ENCODE peak calls at places on chromosomes 5 and 9, in six cellular contexts. One of them, this sample, is unnamed.

GRCh38 chr5:57539281-57539701 is 56.7 kb upstream of the ACTBL2 start:
- DNase-seq in uterus: no peak
- DNase-seq in bronchial epithelial cell: no peak
- DNase-seq in stomach: no peak
- DNase-seq in fibroblast of mammary gland: peak; percentile 67
- DNase-seq in lower lobe of right lung: no peak
- DNase-seq in this sample: no peak

GRCh38 chr9:93655621-93656425 is 79.4 kb downstream of the PHF2 start:
- DNase-seq in uterus: no peak
- DNase-seq in bronchial epithelial cell: no peak
- DNase-seq in stomach: no peak
- DNase-seq in fibroblast of mammary gland: no peak
- DNase-seq in lower lobe of right lung: peak; percentile 35
- DNase-seq in this sample: no peak

GRCh38 chr5:92391-93220 is 638 bp downstream of the PLEKHG4B start:
- DNase-seq in uterus: no peak
- DNase-seq in bronchial epithelial cell: no peak
- DNase-seq in stomach: no peak
- DNase-seq in fibroblast of mammary gland: no peak
- DNase-seq in lower lobe of right lung: no peak
- DNase-seq in this sample: peak; percentile 54

GRCh38 chr5:160011471-160011870 is 2.5 kb downstream of the TTC1 start:
- DNase-seq in uterus: no peak
- DNase-seq in bronchial epithelial cell: no peak
- DNase-seq in stomach: no peak
- DNase-seq in fibroblast of mammary gland: no peak
- DNase-seq in lower lobe of right lung: no peak
- DNase-seq in this sample: no peak

GRCh38 chr9:131012396-131012917 is 3.5 kb downstream of the LAMC3 start:
- DNase-seq in uterus: no peak
- DNase-seq in bronchial epithelial cell: no peak
- DNase-seq in stomach: no peak
- DNase-seq in fibroblast of mammary gland: no peak
- DNase-seq in lower lobe of right lung: no peak
- DNase-seq in this sample: no peak

GRCh38 chr9:114779352-114779845 is 26.4 kb downstream of the TNFSF15 start:
- DNase-seq in uterus: peak; percentile 68
- DNase-seq in bronchial epithelial cell: peak; percentile 86
- DNase-seq in stomach: peak; percentile 97
- DNase-seq in fibroblast of mammary gland: peak; percentile 5
- DNase-seq in lower lobe of right lung: peak; percentile 81
- DNase-seq in this sample: no peak

GRCh38 chr9:101400120-101400519 is 1.5 kb downstream of the ZNF189 start:
- DNase-seq in uterus: no peak
- DNase-seq in bronchial epithelial cell: no peak
- DNase-seq in stomach: no peak
- DNase-seq in fibroblast of mammary gland: peak; percentile 42
- DNase-seq in lower lobe of right lung: no peak
- DNase-seq in this sample: no peak

GRCh38 chr5:83567741-83568530 is 96.4 kb downstream of the VCAN start:
- DNase-seq in uterus: no peak
- DNase-seq in bronchial epithelial cell: peak; percentile 83
- DNase-seq in stomach: no peak
- DNase-seq in fibroblast of mammary gland: peak; percentile 96
- DNase-seq in lower lobe of right lung: no peak
- DNase-seq in this sample: no peak

GRCh38 chr5:115324021-115324420 is 27.6 kb upstream of the CCDC112 start:
- DNase-seq in uterus: no peak
- DNase-seq in bronchial epithelial cell: peak; percentile 9
- DNase-seq in stomach: no peak
- DNase-seq in fibroblast of mammary gland: peak; percentile 28
- DNase-seq in lower lobe of right lung: no peak
- DNase-seq in this sample: no peak

GRCh38 chr5:11483630-11484029 is 420.6 kb downstream of the CTNND2 start:
- DNase-seq in uterus: no peak
- DNase-seq in bronchial epithelial cell: no peak
- DNase-seq in stomach: no peak
- DNase-seq in fibroblast of mammary gland: peak; percentile 94
- DNase-seq in lower lobe of right lung: no peak
- DNase-seq in this sample: no peak

GRCh38 chr5:110054240-110054639 is 364.5 kb downstream of the MAN2A1 start:
- DNase-seq in uterus: no peak
- DNase-seq in bronchial epithelial cell: peak; percentile 88
- DNase-seq in stomach: peak; percentile 28
- DNase-seq in fibroblast of mammary gland: peak; percentile 88
- DNase-seq in lower lobe of right lung: no peak
- DNase-seq in this sample: peak; percentile 4

GRCh38 chr9:85521331-85522197 is 220.2 kb downstream of the AGTPBP1 start:
- DNase-seq in uterus: no peak
- DNase-seq in bronchial epithelial cell: no peak
- DNase-seq in stomach: no peak
- DNase-seq in fibroblast of mammary gland: no peak
- DNase-seq in lower lobe of right lung: no peak
- DNase-seq in this sample: no peak

GRCh38 chr9:98992885-98993569 is 49.3 kb downstream of the COL15A1 start:
- DNase-seq in uterus: no peak
- DNase-seq in bronchial epithelial cell: no peak
- DNase-seq in stomach: no peak
- DNase-seq in fibroblast of mammary gland: peak; percentile 31
- DNase-seq in lower lobe of right lung: no peak
- DNase-seq in this sample: no peak

GRCh38 chr5:149162401-149163084 is 21.2 kb downstream of the ABLIM3 start:
- DNase-seq in uterus: no peak
- DNase-seq in bronchial epithelial cell: peak; percentile 69
- DNase-seq in stomach: no peak
- DNase-seq in fibroblast of mammary gland: peak; percentile 71
- DNase-seq in lower lobe of right lung: no peak
- DNase-seq in this sample: no peak

GRCh38 chr5:11854926-11855325 is 49.3 kb downstream of the CTNND2 start:
- DNase-seq in uterus: no peak
- DNase-seq in bronchial epithelial cell: no peak
- DNase-seq in stomach: no peak
- DNase-seq in fibroblast of mammary gland: no peak
- DNase-seq in lower lobe of right lung: no peak
- DNase-seq in this sample: no peak

GRCh38 chr5:2165991-2166978 is 283.6 kb upstream of the IRX4 start:
- DNase-seq in uterus: no peak
- DNase-seq in bronchial epithelial cell: no peak
- DNase-seq in stomach: no peak
- DNase-seq in fibroblast of mammary gland: no peak
- DNase-seq in lower lobe of right lung: no peak
- DNase-seq in this sample: no peak

GRCh38 chr5:171816666-171817065 is 31.0 kb downstream of the SMIM23 start:
- DNase-seq in uterus: no peak
- DNase-seq in bronchial epithelial cell: no peak
- DNase-seq in stomach: no peak
- DNase-seq in fibroblast of mammary gland: no peak
- DNase-seq in lower lobe of right lung: no peak
- DNase-seq in this sample: no peak

GRCh38 chr5:11384441-11385250 is 519.6 kb downstream of the CTNND2 start:
- DNase-seq in uterus: no peak
- DNase-seq in bronchial epithelial cell: no peak
- DNase-seq in stomach: peak; percentile 71
- DNase-seq in fibroblast of mammary gland: no peak
- DNase-seq in lower lobe of right lung: peak; percentile 46
- DNase-seq in this sample: peak; percentile 12

GRCh38 chr5:27171696-27172362 is 133.4 kb upstream of the CDH9 start:
- DNase-seq in uterus: no peak
- DNase-seq in bronchial epithelial cell: no peak
- DNase-seq in stomach: no peak
- DNase-seq in fibroblast of mammary gland: no peak
- DNase-seq in lower lobe of right lung: no peak
- DNase-seq in this sample: no peak

GRCh38 chr9:85610074-85610855 is 131.5 kb downstream of the AGTPBP1 start:
- DNase-seq in uterus: no peak
- DNase-seq in bronchial epithelial cell: peak; percentile 65
- DNase-seq in stomach: no peak
- DNase-seq in fibroblast of mammary gland: peak; percentile 83
- DNase-seq in lower lobe of right lung: no peak
- DNase-seq in this sample: peak; percentile 74

GRCh38 chr5:136620016-136620419 is 254.7 kb upstream of the TRPC7 start:
- DNase-seq in uterus: no peak
- DNase-seq in bronchial epithelial cell: peak; percentile 86
- DNase-seq in stomach: no peak
- DNase-seq in fibroblast of mammary gland: peak; percentile 3
- DNase-seq in lower lobe of right lung: no peak
- DNase-seq in this sample: no peak

GRCh38 chr9:31671011-31671410 is 713.4 kb upstream of the ACO1 start:
- DNase-seq in uterus: no peak
- DNase-seq in bronchial epithelial cell: no peak
- DNase-seq in stomach: no peak
- DNase-seq in fibroblast of mammary gland: no peak
- DNase-seq in lower lobe of right lung: no peak
- DNase-seq in this sample: no peak

GRCh38 chr5:156096259-156096658 is 230.7 kb upstream of the SGCD start:
- DNase-seq in uterus: no peak
- DNase-seq in bronchial epithelial cell: no peak
- DNase-seq in stomach: no peak
- DNase-seq in fibroblast of mammary gland: peak; percentile 51
- DNase-seq in lower lobe of right lung: no peak
- DNase-seq in this sample: no peak

GRCh38 chr9:38706493-38706892 is 13.4 kb downstream of the FAM240B start:
- DNase-seq in uterus: no peak
- DNase-seq in bronchial epithelial cell: no peak
- DNase-seq in stomach: no peak
- DNase-seq in fibroblast of mammary gland: no peak
- DNase-seq in lower lobe of right lung: no peak
- DNase-seq in this sample: no peak

GRCh38 chr9:38708759-38709158 is 11.2 kb downstream of the FAM240B start:
- DNase-seq in uterus: no peak
- DNase-seq in bronchial epithelial cell: no peak
- DNase-seq in stomach: no peak
- DNase-seq in fibroblast of mammary gland: peak; percentile 9
- DNase-seq in lower lobe of right lung: no peak
- DNase-seq in this sample: no peak

GRCh38 chr9:38713426-38713825 is 6.5 kb downstream of the FAM240B start:
- DNase-seq in uterus: no peak
- DNase-seq in bronchial epithelial cell: peak; percentile 90
- DNase-seq in stomach: no peak
- DNase-seq in fibroblast of mammary gland: peak; percentile 96
- DNase-seq in lower lobe of right lung: no peak
- DNase-seq in this sample: no peak

GRCh38 chr9:38705917-38706316 is 14.0 kb downstream of the FAM240B start:
- DNase-seq in uterus: no peak
- DNase-seq in bronchial epithelial cell: no peak
- DNase-seq in stomach: no peak
- DNase-seq in fibroblast of mammary gland: no peak
- DNase-seq in lower lobe of right lung: no peak
- DNase-seq in this sample: no peak

DNA sequence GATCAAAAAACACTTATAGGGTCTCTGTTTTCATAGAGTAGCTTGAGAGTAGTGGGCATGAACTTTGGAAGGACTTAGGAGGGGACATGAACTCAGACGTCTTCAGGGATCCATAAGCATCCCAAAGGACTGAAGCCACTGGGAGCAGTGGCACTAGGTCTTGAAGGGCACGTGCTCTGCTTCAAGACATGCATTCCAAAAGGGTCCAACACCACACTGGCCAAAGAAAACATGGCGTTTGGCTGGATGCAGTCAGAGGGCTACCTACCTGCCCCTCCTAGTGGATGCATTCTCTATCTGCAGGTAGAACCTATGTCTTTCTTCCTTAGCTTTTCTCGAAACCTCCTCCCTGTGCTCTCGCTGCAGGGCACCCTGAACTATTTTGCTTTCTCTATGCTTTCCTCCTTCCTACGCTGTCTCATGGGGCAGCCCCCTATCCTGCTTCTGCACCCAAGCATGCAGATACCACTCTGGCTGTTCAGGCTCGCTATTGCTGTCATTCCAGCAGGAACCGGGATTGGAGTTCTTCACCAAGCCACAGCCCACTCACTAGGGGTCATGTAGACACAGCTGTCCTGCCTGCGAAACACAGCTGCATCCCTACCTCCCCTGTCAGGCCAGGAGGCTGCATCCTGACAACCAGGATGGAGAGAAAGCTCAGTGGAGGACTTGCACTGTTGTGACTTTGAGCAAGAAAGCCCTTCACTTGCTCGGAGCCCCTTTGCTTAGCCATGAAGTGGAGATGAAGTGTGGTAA is 11.9 kb downstream of the FAM240B start:
- DNase-seq in uterus: no peak
- DNase-seq in bronchial epithelial cell: no peak
- DNase-seq in stomach: no peak
- DNase-seq in fibroblast of mammary gland: no peak
- DNase-seq in lower lobe of right lung: no peak
- DNase-seq in this sample: peak; percentile 30
- TF ChIP-seq CTCF in uterus: no peak
- TF ChIP-seq CTCF in bronchial epithelial cell: peak; percentile 53
- TF ChIP-seq CTCF in stomach: no peak
- TF ChIP-seq CTCF in fibroblast of mammary gland: no peak
- TF ChIP-seq CTCF in lower lobe of right lung: no peak
- TF ChIP-seq CTCF in this sample: peak; percentile 14

GRCh38 chr5:23823521-23823920 is 316.1 kb downstream of the PRDM9 start:
- DNase-seq in uterus: no peak
- DNase-seq in bronchial epithelial cell: no peak
- DNase-seq in stomach: no peak
- DNase-seq in fibroblast of mammary gland: no peak
- DNase-seq in lower lobe of right lung: no peak
- DNase-seq in this sample: no peak

GRCh38 chr5:23825196-23825595 is 317.8 kb downstream of the PRDM9 start:
- DNase-seq in uterus: no peak
- DNase-seq in bronchial epithelial cell: peak; percentile 18
- DNase-seq in stomach: no peak
- DNase-seq in fibroblast of mammary gland: no peak
- DNase-seq in lower lobe of right lung: no peak
- DNase-seq in this sample: no peak

GRCh38 chr5:23820764-23821471 is 313.5 kb downstream of the PRDM9 start:
- DNase-seq in uterus: no peak
- DNase-seq in bronchial epithelial cell: peak; percentile 53
- DNase-seq in stomach: no peak
- DNase-seq in fibroblast of mammary gland: peak; percentile 72
- DNase-seq in lower lobe of right lung: no peak
- DNase-seq in this sample: no peak
- TF ChIP-seq CTCF in uterus: no peak
- TF ChIP-seq CTCF in bronchial epithelial cell: peak; percentile 40
- TF ChIP-seq CTCF in stomach: no peak
- TF ChIP-seq CTCF in fibroblast of mammary gland: peak; percentile 53
- TF ChIP-seq CTCF in lower lobe of right lung: peak; percentile 37
- TF ChIP-seq CTCF in this sample: peak; percentile 25

GRCh38 chr5:76389513-76390154 is 13.5 kb upstream of the IQGAP2 start:
- DNase-seq in uterus: no peak
- DNase-seq in bronchial epithelial cell: no peak
- DNase-seq in stomach: peak; percentile 44
- DNase-seq in fibroblast of mammary gland: no peak
- DNase-seq in lower lobe of right lung: no peak
- DNase-seq in this sample: no peak
- TF ChIP-seq CTCF in uterus: no peak
- TF ChIP-seq CTCF in bronchial epithelial cell: no peak
- TF ChIP-seq CTCF in stomach: no peak
- TF ChIP-seq CTCF in fibroblast of mammary gland: no peak
- TF ChIP-seq CTCF in lower lobe of right lung: no peak
- TF ChIP-seq CTCF in this sample: no peak

GRCh38 chr5:135063511-135064234 is 29.6 kb upstream of the PITX1 start:
- DNase-seq in uterus: no peak
- DNase-seq in bronchial epithelial cell: no peak
- DNase-seq in stomach: no peak
- DNase-seq in fibroblast of mammary gland: no peak
- DNase-seq in lower lobe of right lung: no peak
- DNase-seq in this sample: no peak
- TF ChIP-seq CTCF in uterus: no peak
- TF ChIP-seq CTCF in bronchial epithelial cell: no peak
- TF ChIP-seq CTCF in stomach: no peak
- TF ChIP-seq CTCF in fibroblast of mammary gland: no peak
- TF ChIP-seq CTCF in lower lobe of right lung: no peak
- TF ChIP-seq CTCF in this sample: no peak

GRCh38 chr5:52787600-52788504 is at the start of the genes ITGA1 and PELO:
- DNase-seq in uterus: peak; percentile 85
- DNase-seq in bronchial epithelial cell: peak; percentile 59
- DNase-seq in stomach: peak; percentile 65
- DNase-seq in fibroblast of mammary gland: peak; percentile 76
- DNase-seq in lower lobe of right lung: peak; percentile 74
- DNase-seq in this sample: peak; percentile 73
- TF ChIP-seq CTCF in uterus: peak; percentile 71
- TF ChIP-seq CTCF in bronchial epithelial cell: no peak
- TF ChIP-seq CTCF in stomach: no peak
- TF ChIP-seq CTCF in fibroblast of mammary gland: no peak
- TF ChIP-seq CTCF in lower lobe of right lung: peak; percentile 50
- TF ChIP-seq CTCF in this sample: peak; percentile 47

This sample was measured in GM20000.